ENCODE peak calls at places on chromosome 20, in five cellular contexts. X is NT2/D1, D is H1, V is HepG2, C is GM12878. R is an unnamed sample.

GRCh38 chr20:64229537-64230061 is 25.9 kb upstream of the PCMTD2 start:
- DNase-seq in D (no peak), V (no peak), C (no peak), X (no peak), R (no peak)

GRCh38 chr20:44746367-44747165 is 901 bp downstream of the KCNK15 start:
- DNase-seq in D (no peak), C (no peak), V (no peak), X (no peak), R (no peak)

GRCh38 chr20:61760321-61761112 is 305.2 kb downstream of the TAF4 start:
- DNase-seq in V (no peak), X (no peak), D (no peak), C (no peak), R (no peak)

GRCh38 chr20:62739581-62740285 is 31.1 kb downstream of the NTSR1 start:
- DNase-seq in X (no peak), C (no peak), D (no peak), V (no peak), R (no peak)

GRCh38 chr20:19317240-19318069 is 105.0 kb downstream of the SLC24A3 start:
- DNase-seq in C (no peak), X (no peak), V (no peak), D (no peak), R (no peak)

GRCh38 chr20:22333885-22334545 is 250.4 kb downstream of the FOXA2 start:
- DNase-seq in V (peak; percentile 71), C (no peak), D (no peak), X (peak; percentile 25), R (peak; percentile 68)

GRCh38 chr20:59402697-59403096 is 102.3 kb downstream of the EDN3 start:
- DNase-seq in V (no peak), C (no peak), X (no peak), D (no peak), R (no peak)

GRCh38 chr20:4563534-4563933 is 158.2 kb upstream of the PRND start:
- DNase-seq in X (peak; percentile 13), C (no peak), V (peak; percentile 44), D (no peak), R (peak; percentile 22)

GRCh38 chr20:19806806-19807691 is 49.0 kb downstream of the RIN2 start:
- DNase-seq in X (no peak), V (no peak), C (no peak), D (no peak), R (no peak)

GRCh38 chr20:63330084-63330760 is 30.9 kb downstream of the CHRNA4 start:
- DNase-seq in X (no peak), C (no peak), V (no peak), D (no peak), R (no peak)

GRCh38 chr20:37901667-37902503 is 1.0 kb upstream of the VSTM2L start:
- DNase-seq in V (peak; percentile 61), D (no peak), C (no peak), X (no peak), R (peak; percentile 56)

GRCh38 chr20:46366826-46367225 is 39.6 kb downstream of the ELMO2 start:
- DNase-seq in C (no peak), X (no peak), V (no peak), D (no peak), R (no peak)

GRCh38 chr20:50005378-50006020 is 22.7 kb downstream of the SNAI1 start:
- DNase-seq in D (no peak), C (no peak), X (no peak), V (no peak), R (no peak)

GRCh38 chr20:44942264-44942973 is 17.8 kb downstream of the TOMM34 start:
- DNase-seq in C (no peak), X (no peak), D (no peak), V (peak; percentile 21), R (no peak)

GRCh38 chr20:50913976-50914375 is 17.3 kb downstream of the ADNP start:
- DNase-seq in D (no peak), X (no peak), V (no peak), C (no peak), R (no peak)

GRCh38 chr20:14219801-14220461 is 117.5 kb downstream of the FLRT3 start:
- DNase-seq in V (no peak), D (peak; percentile 27), X (peak; percentile 69), C (no peak), R (no peak)

GRCh38 chr20:22312744-22313346 is 271.5 kb downstream of the FOXA2 start:
- DNase-seq in X (peak; percentile 16), C (no peak), D (no peak), V (peak; percentile 53), R (peak; percentile 28)

GRCh38 chr20:8370774-8371173 is 238.7 kb downstream of the PLCB1 start:
- DNase-seq in C (no peak), X (no peak), V (no peak), D (no peak), R (no peak)

GRCh38 chr20:45209924-45210323 is 3.1 kb downstream of the SEMG1 start:
- DNase-seq in D (no peak), V (no peak), X (peak; percentile 28), C (no peak), R (no peak)

GRCh38 chr20:62201173-62202082 is 18.6 kb downstream of the MTG2 start:
- DNase-seq in V (no peak), D (no peak), X (no peak), C (peak; percentile 26), R (no peak)

GRCh38 chr20:44388466-44389023 is 33.0 kb downstream of the HNF4A start:
- DNase-seq in V (no peak), X (peak; percentile 87), D (peak; percentile 83), C (no peak), R (peak; percentile 83)

GRCh38 chr20:59042151-59042795 is at the start of gene PRELID3B:
- DNase-seq in V (peak; percentile 30), X (no peak), D (no peak), C (no peak), R (no peak)

DNA sequence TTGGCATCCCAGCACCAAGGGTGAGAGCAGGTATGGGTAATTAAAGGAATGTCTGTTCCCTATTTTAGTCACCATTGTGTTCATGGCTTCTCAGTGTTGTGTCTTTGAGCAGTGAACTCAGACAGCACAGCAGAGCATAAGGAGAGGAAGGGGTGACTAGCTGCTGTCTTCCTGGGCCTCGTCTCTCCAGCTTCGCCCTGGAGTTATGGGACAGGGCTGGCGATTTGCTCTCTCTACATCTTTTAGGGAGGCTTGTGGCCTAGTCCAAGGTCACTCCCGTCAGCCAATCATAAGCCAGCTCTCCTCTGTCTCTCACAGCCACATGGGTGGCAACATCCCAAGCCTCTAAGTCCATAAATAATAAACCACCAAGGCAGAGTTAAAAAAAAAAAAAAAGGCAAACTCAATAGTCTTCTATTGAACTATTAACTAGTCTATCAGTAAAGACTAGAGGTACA is 7.3 kb downstream of the CST3 start:
- DNase-seq in X (no peak), V (no peak), D (no peak), C (no peak), R (no peak)
- TF ChIP-seq SUZ12 in X (no peak), V (no peak), D (no peak), C (no peak), R (no peak)

GRCh38 chr20:57215826-57216471 is 50.5 kb downstream of the BMP7 start:
- DNase-seq in V (no peak), C (no peak), D (no peak), X (no peak), R (no peak)
- TF ChIP-seq SUZ12 in V (no peak), C (no peak), D (no peak), X (no peak), R (no peak)

GRCh38 chr20:47989957-47990356 is 204.7 kb upstream of the SULF2 start:
- DNase-seq in D (no peak), C (no peak), V (no peak), X (no peak), R (no peak)
- TF ChIP-seq SUZ12 in D (no peak), C (no peak), V (no peak), X (no peak), R (no peak)

DNA sequence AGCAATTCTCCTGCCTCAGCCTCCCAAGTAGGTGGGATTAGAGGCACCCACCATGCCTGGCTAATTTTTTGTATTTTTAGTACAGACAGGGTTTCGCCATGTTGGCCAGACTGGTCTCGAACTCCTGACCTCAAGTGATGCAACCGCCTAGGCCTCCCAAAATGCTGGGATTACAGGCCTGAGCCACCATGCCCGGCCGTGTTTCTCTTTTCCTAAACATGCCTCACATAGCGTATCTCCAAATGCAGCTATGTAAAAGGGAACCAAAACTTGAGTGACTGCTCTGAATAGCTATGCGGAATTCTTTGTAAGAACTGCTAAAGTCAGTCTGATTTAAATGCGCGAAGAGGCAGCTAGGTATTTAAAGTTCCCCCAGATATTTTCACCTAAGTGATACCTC is 20.5 kb downstream of the BPIFA2 start:
- DNase-seq in C (no peak), V (no peak), X (no peak), D (no peak), R (no peak)
- TF ChIP-seq SUZ12 in C (no peak), V (no peak), X (no peak), D (no peak), R (no peak)

DNA sequence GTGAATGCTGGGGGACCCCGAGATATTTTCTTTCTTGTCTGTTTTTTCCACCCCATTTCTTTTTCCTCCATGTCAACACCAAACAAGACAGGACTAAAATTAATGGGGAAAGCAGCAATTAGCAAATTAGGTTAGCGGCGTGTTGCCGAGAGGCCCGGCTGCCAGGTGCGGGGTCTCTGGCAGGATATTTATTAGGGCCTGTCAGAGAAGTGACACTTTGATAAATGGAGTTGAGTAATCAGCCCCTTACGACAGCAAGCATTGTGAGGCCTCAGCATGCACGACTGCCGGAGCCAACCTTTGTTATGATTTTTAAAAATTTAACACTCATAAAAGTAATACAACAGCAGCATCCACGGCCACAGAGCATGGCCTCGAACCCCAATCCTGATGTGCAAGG is 193.9 kb downstream of the DHX35 start:
- DNase-seq in X (no peak), V (no peak), C (no peak), D (no peak), R (no peak)
- TF ChIP-seq SUZ12 in X (no peak), V (no peak), C (no peak), D (no peak), R (no peak)

GRCh38 chr20:52104546-52105044 is 87.0 kb downstream of the ZFP64 start:
- DNase-seq in V (no peak), D (peak; percentile 25), X (peak; percentile 56), C (no peak), R (peak; percentile 52)
- TF ChIP-seq SUZ12 in V (no peak), D (no peak), X (no peak), C (no peak), R (no peak)

GRCh38 chr20:32191422-32191821 is 16.1 kb downstream of the PLAGL2 start:
- DNase-seq in D (no peak), V (no peak), X (no peak), C (no peak), R (no peak)

GRCh38 chr20:32189691-32190607 is 17.6 kb downstream of the PLAGL2 start:
- DNase-seq in V (no peak), C (no peak), D (no peak), X (peak; percentile 22), R (no peak)

GRCh38 chr20:32192698-32193097 is 14.8 kb downstream of the PLAGL2 start:
- DNase-seq in V (no peak), X (no peak), D (no peak), C (no peak), R (no peak)

GRCh38 chr20:32190608-32191415 is 16.7 kb downstream of the PLAGL2 start:
- DNase-seq in V (no peak), X (no peak), C (no peak), D (no peak), R (no peak)

DNA sequence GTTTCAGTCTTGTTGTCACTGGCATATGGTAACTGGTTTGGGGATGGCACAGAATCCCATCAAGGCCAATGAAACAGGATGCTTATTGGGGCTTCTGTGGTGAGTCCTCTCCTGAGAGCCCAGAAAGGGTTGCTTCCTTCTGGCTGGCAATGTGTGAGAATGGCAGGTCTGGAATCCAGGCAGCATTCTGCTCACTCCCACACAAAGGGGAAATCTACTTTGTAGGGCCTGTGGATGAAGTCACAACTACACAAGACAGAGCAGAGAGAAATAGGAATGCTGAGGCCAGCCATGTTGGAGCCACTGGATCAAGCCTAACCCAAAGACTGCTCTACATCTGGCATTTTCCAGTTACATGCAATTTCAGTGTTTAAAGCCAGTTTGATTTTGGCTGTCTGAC is 15.7 kb downstream of the PLAGL2 start:
- DNase-seq in D (no peak), C (no peak), X (no peak), V (no peak), R (no peak)
- TF ChIP-seq SUZ12 in D (no peak), C (no peak), X (no peak), V (no peak), R (no peak)

R was measured in HEK293T.